ENCODE peak calls at places on chromosomes 12 and 14, in seven cellular contexts. W is endodermal cell, S is AG04450, F is gastrocnemius medialis, I is lung, M is lower lobe of right lung, N is sigmoid colon. T is an unnamed sample.

GRCh38 chr12:88958153-88958552 is 377.9 kb upstream of the KITLG start:
- DNase-seq in W (no peak), S (no peak), F (no peak), I (no peak), M (no peak), N (no peak), T (no peak)

GRCh38 chr14:93013368-93013719 is 90.4 kb downstream of the CHGA start:
- DNase-seq in W (no peak), S (no peak), F (no peak), I (no peak), M (no peak), N (no peak), T (no peak)

GRCh38 chr12:126447346-126447745 is 1382.1 kb downstream of the AACS start:
- DNase-seq in W (no peak), S (no peak), F (no peak), I (no peak), M (no peak), N (no peak), T (no peak)

GRCh38 chr14:69260979-69261605 is 1.1 kb downstream of the GALNT16 start:
- DNase-seq in W (peak), S (no peak), F (no peak), I (no peak), M (no peak), N (no peak), T (no peak)

GRCh38 chr12:132366341-132366861 is 37.0 kb upstream of the GALNT9 start:
- DNase-seq in W (no peak), S (no peak), F (no peak), I (no peak), M (no peak), N (peak), T (no peak)

GRCh38 chr14:92903359-92903758 is 19.6 kb upstream of the CHGA start:
- DNase-seq in W (no peak), S (no peak), F (no peak), I (no peak), M (no peak), N (no peak), T (no peak)

GRCh38 chr12:57005980-57006808 is at the start of gene ZBTB39:
- DNase-seq in W (peak), S (no peak), F (no peak), I (no peak), M (peak), N (peak), T (no peak)

GRCh38 chr12:132465269-132466190 is 24.4 kb upstream of the FBRSL1 start:
- DNase-seq in W (no peak), S (no peak), F (no peak), I (no peak), M (no peak), N (no peak), T (no peak)

GRCh38 chr12:131385313-131386166 is 325.4 kb upstream of the SFSWAP start:
- DNase-seq in W (no peak), S (no peak), F (no peak), I (no peak), M (no peak), N (peak), T (no peak)

GRCh38 chr12:32298917-32299316 is 100.4 kb upstream of the FGD4 start:
- DNase-seq in W (no peak), S (no peak), F (no peak), I (no peak), M (no peak), N (no peak), T (no peak)

GRCh38 chr12:109888179-109889020 is 8.1 kb upstream of the GLTP start:
- DNase-seq in W (no peak), S (peak), F (no peak), I (no peak), M (no peak), N (no peak), T (peak)

GRCh38 chr12:26246483-26247164 is 51.3 kb downstream of the SSPN start:
- DNase-seq in W (no peak), S (no peak), F (no peak), I (no peak), M (no peak), N (no peak), T (peak)

GRCh38 chr14:67940476-67940875 is 120.9 kb downstream of the RAD51B start:
- DNase-seq in W (no peak), S (no peak), F (no peak), I (no peak), M (no peak), N (no peak), T (no peak)

GRCh38 chr14:89384636-89385035 is 32.4 kb downstream of the FOXN3 start:
- DNase-seq in W (peak), S (no peak), F (no peak), I (no peak), M (no peak), N (no peak), T (no peak)

GRCh38 chr12:114943601-114944000 is 259.6 kb upstream of the TBX3 start:
- DNase-seq in W (peak), S (no peak), F (no peak), I (no peak), M (no peak), N (no peak), T (no peak)

GRCh38 chr12:90024261-90024660 is 315.6 kb upstream of the ATP2B1 start:
- DNase-seq in W (no peak), S (peak), F (no peak), I (no peak), M (no peak), N (no peak), T (no peak)

GRCh38 chr12:126534495-126534894 is 1469.3 kb downstream of the AACS start:
- DNase-seq in W (peak), S (no peak), F (no peak), I (no peak), M (no peak), N (no peak), T (no peak)

GRCh38 chr14:82075566-82075965 is 541.9 kb upstream of the SEL1L start:
- DNase-seq in W (peak), S (no peak), F (no peak), I (no peak), M (no peak), N (no peak), T (no peak)

GRCh38 chr14:23633160-23633701 is 2.9 kb upstream of the DHRS2 start:
- DNase-seq in W (peak), S (no peak), F (no peak), I (no peak), M (no peak), N (no peak), T (no peak)

GRCh38 chr12:15788266-15789214 is 648 bp downstream of the EPS8 start:
- DNase-seq in W (peak), S (no peak), F (peak), I (peak), M (peak), N (peak), T (no peak)

GRCh38 chr12:57166971-57167371 is 19.6 kb upstream of the LRP1-AS start:
- DNase-seq in W (no peak), S (no peak), F (no peak), I (no peak), M (no peak), N (no peak), T (peak)

GRCh38 chr12:102119674-102120563 is at the start of the genes NUP37 and PARPBP:
- DNase-seq in W (peak), S (peak), F (peak), I (peak), M (peak), N (peak), T (peak)

GRCh38 chr12:57628280-57629191 is 4.5 kb downstream of the B4GALNT1 start:
- DNase-seq in W (peak), S (no peak), F (no peak), I (no peak), M (no peak), N (peak), T (no peak)

GRCh38 chr12:50082644-50083043 is 2.5 kb upstream of the SMARCD1 start:
- DNase-seq in W (no peak), S (no peak), F (no peak), I (no peak), M (no peak), N (no peak), T (no peak)

GRCh38 chr12:132160671-132161045 is 16.4 kb downstream of the NOC4L start:
- DNase-seq in W (no peak), S (no peak), F (no peak), I (no peak), M (no peak), N (no peak), T (no peak)

GRCh38 chr14:21923820-21924219 is 250.2 kb upstream of the OR4E1 start:
- DNase-seq in W (no peak), S (no peak), F (no peak), I (no peak), M (no peak), N (no peak), T (no peak)

GRCh38 chr12:107328442-107329133 is 235.2 kb upstream of the CRY1 start:
- DNase-seq in W (peak), S (no peak), F (no peak), I (no peak), M (no peak), N (no peak), T (no peak)

GRCh38 chr14:52840916-52841315 is 49.5 kb upstream of the GNPNAT1 start:
- DNase-seq in W (no peak), S (peak), F (peak), I (no peak), M (no peak), N (peak), T (peak)

GRCh38 chr14:30445852-30446251 is 113.1 kb upstream of the G2E3 start:
- DNase-seq in W (no peak), S (no peak), F (no peak), I (no peak), M (no peak), N (no peak), T (no peak)

GRCh38 chr14:41062826-41063225 is 543.9 kb upstream of the LRFN5 start:
- DNase-seq in W (no peak), S (no peak), F (no peak), I (no peak), M (no peak), N (no peak), T (peak)

GRCh38 chr14:96804821-96805374 is 7.7 kb downstream of the VRK1 start:
- DNase-seq in W (no peak), S (no peak), F (no peak), I (no peak), M (no peak), N (no peak), T (no peak)
- H3K27ac ChIP-seq in W (no peak), S (no peak), F (no peak), I (no peak), M (no peak), N (no peak), T (no peak)

GRCh38 chr12:71799105-71799504 is 40.5 kb upstream of the TBC1D15 start:
- DNase-seq in W (peak), S (no peak), F (no peak), I (no peak), M (no peak), N (no peak), T (peak)
- H3K27ac ChIP-seq in W (no peak), S (no peak), F (no peak), I (peak), M (peak), N (no peak), T (no peak)

GRCh38 chr12:123433615-123434014 is 2.9 kb downstream of the RILPL2 start:
- DNase-seq in W (no peak), S (no peak), F (no peak), I (no peak), M (no peak), N (no peak), T (no peak)
- H3K27ac ChIP-seq in W (no peak), S (no peak), F (no peak), I (peak), M (peak), N (no peak), T (no peak)

DNA sequence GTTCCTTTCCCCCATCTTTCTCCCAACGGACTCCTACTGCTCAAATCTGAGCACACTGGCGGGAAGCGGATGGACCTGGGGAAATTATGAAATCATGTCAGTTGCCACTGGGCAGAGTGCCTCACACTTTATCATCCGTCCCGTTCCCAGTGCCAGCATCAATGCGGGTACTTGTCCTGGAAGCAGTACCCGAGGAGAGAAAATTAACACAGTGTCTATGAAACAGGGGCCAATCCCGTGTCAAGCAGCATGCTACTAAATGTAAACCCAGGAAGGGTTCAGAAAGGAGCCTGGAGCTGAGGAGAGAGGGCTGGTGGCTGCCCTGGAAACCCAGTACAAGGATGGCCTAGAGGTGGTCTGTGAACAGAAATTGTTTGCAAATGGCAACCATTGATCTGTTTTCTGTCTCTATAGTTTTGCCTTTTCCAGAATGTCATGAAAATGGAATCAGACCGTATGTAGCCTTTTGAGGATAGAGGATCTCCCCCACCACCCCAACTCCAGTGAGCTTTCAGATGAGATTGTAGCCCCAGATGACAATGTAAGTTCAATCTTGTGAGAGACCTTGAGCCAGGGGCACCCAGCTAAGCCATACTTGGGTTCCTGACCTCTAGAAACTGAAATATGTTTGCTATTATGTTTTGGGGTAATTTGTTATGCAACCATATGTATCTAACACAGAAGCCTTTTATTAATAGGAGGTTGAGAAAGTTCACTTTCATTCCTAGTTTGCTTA is 948 bp upstream of the CDKL1 start:
- DNase-seq in W (no peak), S (no peak), F (peak), I (no peak), M (no peak), N (no peak), T (no peak)
- H3K27ac ChIP-seq in W (no peak), S (peak), F (peak), I (peak), M (peak), N (peak), T (peak)

GRCh38 chr14:72822946-72823611 is 70.8 kb downstream of the DPF3 start:
- DNase-seq in W (no peak), S (no peak), F (no peak), I (no peak), M (no peak), N (no peak), T (no peak)
- H3K27ac ChIP-seq in W (no peak), S (no peak), F (peak), I (no peak), M (no peak), N (no peak), T (no peak)

DNA sequence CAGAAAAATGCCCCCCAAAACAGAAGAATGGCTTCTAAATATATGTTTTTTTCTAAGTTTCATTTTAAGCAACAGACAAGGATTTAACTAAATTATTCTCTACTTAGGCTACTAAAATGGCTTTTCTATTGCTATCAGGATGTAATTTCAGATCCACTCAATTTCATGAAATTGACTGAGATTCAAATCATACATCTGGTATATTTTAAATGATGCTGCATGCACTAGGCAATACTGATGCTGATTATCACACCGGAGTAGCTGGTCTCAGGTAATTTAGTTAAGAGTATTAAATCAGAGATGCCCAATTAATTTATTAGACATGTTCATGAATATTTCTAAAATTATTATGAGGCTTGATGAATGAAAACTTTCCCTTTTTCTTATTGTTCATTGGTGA is 151.7 kb downstream of the APAF1 start:
- DNase-seq in W (no peak), S (no peak), F (no peak), I (no peak), M (no peak), N (no peak), T (no peak)
- H3K27ac ChIP-seq in W (no peak), S (no peak), F (no peak), I (no peak), M (no peak), N (no peak), T (no peak)